ENCODE peak calls at places on chromosomes 4 and X, in four cellular contexts. C is CD4-positive, alpha-beta memory T cell; Q is astrocyte; W is aorta. V is an unnamed sample.

GRCh38 chr4:88743696-88744095 is 46.1 kb upstream of the NAP1L5 start:
- DNase-seq in C (no peak), Q (peak; percentile 93), W (no peak), V (no peak)

GRCh38 chr4:3657917-3658913 is 108.0 kb upstream of the ADRA2C start:
- DNase-seq in C (no peak), Q (peak; percentile 53), W (peak; percentile 92), V (peak; percentile 28)

GRCh38 chrX:51834076-51834475 is 59.3 kb upstream of the MAGED1 start:
- DNase-seq in C (no peak), Q (no peak), W (no peak), V (no peak)

GRCh38 chrX:41722220-41722619 is 1.8 kb upstream of the GPR82 start:
- DNase-seq in C (no peak), Q (no peak), W (no peak), V (no peak)

GRCh38 chrX:63426519-63426918 is 75.4 kb upstream of the SPIN4 start:
- DNase-seq in C (no peak), Q (no peak), W (no peak), V (no peak)

GRCh38 chr4:102734116-102734515 is 26.7 kb downstream of the MANBA start:
- DNase-seq in C (no peak), Q (no peak), W (no peak), V (no peak)

GRCh38 chrX:8042304-8042703 is 115.1 kb upstream of the PNPLA4 start:
- DNase-seq in C (no peak), Q (no peak), W (no peak), V (no peak)

GRCh38 chr4:152990471-152991131 is 54.5 kb downstream of the FHDC1 start:
- DNase-seq in C (no peak), Q (no peak), W (no peak), V (no peak)

GRCh38 chr4:140349816-140350215 is 23.6 kb upstream of the SCOC start:
- DNase-seq in C (no peak), Q (no peak), W (no peak), V (no peak)

GRCh38 chr4:128386761-128387599 is 99.4 kb upstream of the PGRMC2 start:
- DNase-seq in C (no peak), Q (peak; percentile 98), W (peak; percentile 95), V (peak; percentile 88)

GRCh38 chrX:148670277-148670676 is 169.9 kb downstream of the AFF2 start:
- DNase-seq in C (no peak), Q (no peak), W (no peak), V (no peak)

GRCh38 chrX:80648023-80648422 is 161.7 kb downstream of the BRWD3 start:
- DNase-seq in C (no peak), Q (no peak), W (no peak), V (no peak)

GRCh38 chr4:99144070-99144469 is at the start of gene ADH4:
- DNase-seq in C (no peak), Q (peak; percentile 8), W (no peak), V (no peak)

GRCh38 chrX:110435191-110435590 is 76.5 kb downstream of the RTL9 start:
- DNase-seq in C (no peak), Q (no peak), W (no peak), V (no peak)

GRCh38 chrX:24862343-24862742 is 153.4 kb downstream of the ARX start:
- DNase-seq in C (no peak), Q (peak; percentile 18), W (no peak), V (no peak)

GRCh38 chr4:158873795-158874359 is 105.1 kb downstream of the FNIP2 start:
- DNase-seq in C (no peak), Q (peak; percentile 97), W (no peak), V (no peak)

GRCh38 chr4:8771258-8771590 is 100.4 kb downstream of the HMX1 start:
- DNase-seq in C (no peak), Q (no peak), W (peak; percentile 70), V (peak; percentile 1)

GRCh38 chr4:40121515-40121914 is 64.9 kb downstream of the N4BP2 start:
- DNase-seq in C (no peak), Q (peak; percentile 87), W (no peak), V (no peak)

GRCh38 chrX:148382983-148383382 is 117.4 kb upstream of the AFF2 start:
- DNase-seq in C (no peak), Q (no peak), W (no peak), V (no peak)

GRCh38 chrX:16148896-16149295 is 18.4 kb upstream of the MAGEB17 start:
- DNase-seq in C (no peak), Q (no peak), W (no peak), V (no peak)

GRCh38 chr4:75834095-75834771 is 68.0 kb downstream of the PPEF2 start:
- DNase-seq in C (no peak), Q (no peak), W (no peak), V (no peak)

GRCh38 chrX:14027031-14027430 is 2.7 kb downstream of the GEMIN8 start:
- DNase-seq in C (peak; percentile 46), Q (peak; percentile 55), W (no peak), V (peak; percentile 14)

GRCh38 chrX:68699960-68700746 is 52.7 kb downstream of the STARD8 start:
- DNase-seq in C (no peak), Q (peak; percentile 52), W (no peak), V (no peak)
- H3K4me3 ChIP-seq in C (no peak overlapping the region), Q (no peak overlapping the region), W (no peak overlapping the region), V (peak overlapping the region; percentile 2)

GRCh38 chr4:17502764-17503163 is 9.1 kb downstream of the QDPR start:
- DNase-seq in C (no peak), Q (peak; percentile 73), W (no peak), V (no peak)

GRCh38 chr4:17494833-17495232 is 17.1 kb downstream of the QDPR start:
- DNase-seq in C (no peak), Q (no peak), W (no peak), V (no peak)

GRCh38 chr4:17504081-17504480 is 7.8 kb downstream of the QDPR start:
- DNase-seq in C (no peak), Q (peak; percentile 20), W (no peak), V (no peak)

GRCh38 chr4:17497890-17498523 is 13.9 kb downstream of the QDPR start:
- DNase-seq in C (no peak), Q (no peak), W (no peak), V (no peak)

GRCh38 chr4:17500574-17500973 is 11.3 kb downstream of the QDPR start:
- DNase-seq in C (no peak), Q (no peak), W (no peak), V (no peak)
- H3K4me1 ChIP-seq in C (no peaks in the 10 kb centered on the region), Q (peaks cover 8% of the 10 kb centered on the region), W (no peaks in the 10 kb centered on the region), V (no peaks in the 10 kb centered on the region)

GRCh38 chrX:1599791-1600405 is 8.5 kb downstream of the AKAP17A start:
- DNase-seq in C (no peak), Q (no peak), W (peak; percentile 68), V (no peak)
- H3K4me3 ChIP-seq in C (no peak overlapping the region), Q (no peak overlapping the region), W (no peak overlapping the region), V (no peak overlapping the region)

DNA sequence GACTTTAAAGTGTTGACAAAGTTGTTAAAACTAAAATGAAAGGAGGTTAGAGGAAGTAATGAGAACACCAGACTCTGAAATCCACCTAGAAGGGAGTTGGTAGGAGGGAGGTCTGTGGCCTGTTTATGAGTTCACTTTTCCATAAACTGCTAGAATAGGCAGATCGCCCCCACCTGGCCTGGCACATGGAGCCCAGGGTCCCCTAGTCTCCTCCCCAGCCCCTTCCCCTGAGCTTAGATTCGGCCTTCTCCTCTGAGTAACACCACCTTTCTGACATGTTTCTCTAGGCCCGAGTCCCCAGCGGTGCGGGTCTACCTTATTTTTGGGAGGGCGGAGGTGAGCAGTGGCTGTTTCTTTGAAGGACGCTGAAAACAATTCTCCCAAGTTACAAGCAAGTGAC is 54.5 kb upstream of the FAT1 start:
- DNase-seq in C (no peak), Q (no peak), W (no peak), V (no peak)
- H3K4me1 ChIP-seq in C (no peaks in the 10 kb centered on the region), Q (peaks cover 7% of the 10 kb centered on the region), W (no peaks in the 10 kb centered on the region), V (no peaks in the 10 kb centered on the region)

DNA sequence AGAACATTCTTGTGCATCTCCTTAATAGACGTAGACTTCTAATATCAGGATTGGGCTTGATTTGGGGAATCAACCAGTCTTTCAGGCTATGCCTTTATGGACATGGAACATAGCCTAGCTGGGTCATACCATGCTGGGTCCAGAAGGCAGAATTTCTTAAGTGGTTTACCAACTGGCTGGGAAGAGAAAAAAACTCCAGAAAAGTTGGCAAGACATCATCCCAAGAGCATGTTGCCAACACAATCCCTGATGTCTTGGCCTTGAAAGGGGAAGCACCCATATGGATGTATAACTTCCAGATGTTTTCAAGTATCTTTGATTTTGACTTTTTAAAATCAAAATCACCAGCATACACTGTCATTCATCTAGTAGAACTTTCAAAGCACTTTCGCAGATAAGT is 138.0 kb upstream of the FGF13 start:
- DNase-seq in C (no peak), Q (no peak), W (no peak), V (no peak)
- H3K4me3 ChIP-seq in C (no peak overlapping the region), Q (no peak overlapping the region), W (no peak overlapping the region), V (no peak overlapping the region)

GRCh38 chr4:2484169-2484568 is 15.3 kb downstream of the RNF4 start:
- DNase-seq in C (no peak), Q (no peak), W (peak; percentile 5), V (no peak)
- H3K4me1 ChIP-seq in C (peaks cover 88% of the 10 kb centered on the region), Q (peaks cover 19% of the 10 kb centered on the region), W (peaks cover 5% of the 10 kb centered on the region), V (peaks cover 99% of the 10 kb centered on the region)

GRCh38 chrX:53440101-53440500 is 5.9 kb upstream of the HSD17B10 start:
- DNase-seq in C (no peak), Q (no peak), W (no peak), V (no peak)

GRCh38 chrX:53438832-53439230 is 4.7 kb upstream of the HSD17B10 start:
- DNase-seq in C (no peak), Q (no peak), W (no peak), V (no peak)

GRCh38 chrX:53440631-53441517 is 6.7 kb upstream of the HSD17B10 start:
- DNase-seq in C (no peak), Q (peak; percentile 30), W (peak; percentile 91), V (peak; percentile 67)

GRCh38 chrX:53441531-53442321 is 7.6 kb upstream of the HSD17B10 start:
- DNase-seq in C (peak; percentile 72), Q (peak; percentile 33), W (peak; percentile 91), V (peak; percentile 83)

GRCh38 chrX:53442322-53442631 is 8.1 kb upstream of the HSD17B10 start:
- DNase-seq in C (no peak), Q (no peak), W (no peak), V (no peak)
- H3K4me3 ChIP-seq in C (peak overlapping the region; percentile 59), Q (no peak overlapping the region), W (no peak overlapping the region), V (peak overlapping the region; percentile 63)

GRCh38 chr4:176188654-176189053 is 6.7 kb downstream of the SPATA4 start:
- DNase-seq in C (no peak), Q (no peak), W (no peak), V (no peak)
- H3K4me1 ChIP-seq in C (no peaks in the 10 kb centered on the region), Q (peaks cover 13% of the 10 kb centered on the region), W (peaks cover 6% of the 10 kb centered on the region), V (no peaks in the 10 kb centered on the region)

GRCh38 chr4:90845777-90846176 is 718.6 kb downstream of the CCSER1 start:
- DNase-seq in C (no peak), Q (peak; percentile 6), W (no peak), V (no peak)
- H3K4me3 ChIP-seq in C (no peak overlapping the region), Q (no peak overlapping the region), W (no peak overlapping the region), V (no peak overlapping the region)

V was measured in left ventricle myocardium inferior.